ENCODE peak calls at places on chromosomes 13 and 19, in seven cellular contexts. G is NCI-H2029; X is stomach; H is esophagus muscularis mucosa; Z is activated naive CD4-positive, alpha-beta T cell; S is HT1080; M is COLO829. I is an unnamed sample.

GRCh38 chr13:106596287-106596937 is 28.5 kb upstream of the ARGLU1 start:
- DNase-seq in G (no peak), X (peak; percentile 63), H (no peak), Z (no peak), S (no peak), M (no peak), I (no peak)

GRCh38 chr13:19960673-19961015 is 2.1 kb downstream of the ZMYM2 start:
- DNase-seq in G (no peak), X (no peak), H (no peak), Z (no peak), S (no peak), M (no peak), I (no peak)

GRCh38 chr13:76350399-76350798 is 535.8 kb downstream of the KCTD12 start:
- DNase-seq in G (no peak), X (peak; percentile 52), H (no peak), Z (no peak), S (no peak), M (no peak), I (no peak)

GRCh38 chr13:49410477-49410876 is 33.4 kb downstream of the CAB39L start:
- DNase-seq in G (no peak), X (no peak), H (no peak), Z (no peak), S (no peak), M (no peak), I (no peak)

GRCh38 chr19:13872695-13873389 is 4.1 kb upstream of the NANOS3 start:
- DNase-seq in G (no peak), X (no peak), H (no peak), Z (no peak), S (no peak), M (no peak), I (peak; percentile 89)

GRCh38 chr13:111382411-111382810 is 62.0 kb downstream of the TEX29 start:
- DNase-seq in G (no peak), X (peak; percentile 9), H (no peak), Z (no peak), S (no peak), M (no peak), I (peak; percentile 29)

GRCh38 chr19:5880604-5881078 is 10.3 kb upstream of the FUT5 start:
- DNase-seq in G (peak; percentile 74), X (no peak), H (peak; percentile 95), Z (no peak), S (no peak), M (no peak), I (peak; percentile 42)

GRCh38 chr19:42412661-42413076 is 14.5 kb downstream of the LIPE start:
- DNase-seq in G (no peak), X (no peak), H (no peak), Z (no peak), S (no peak), M (no peak), I (no peak)

GRCh38 chr13:45564108-45564507 is 51.4 kb downstream of the ERICH6B start:
- DNase-seq in G (peak; percentile 57), X (no peak), H (no peak), Z (no peak), S (peak; percentile 64), M (peak; percentile 28), I (no peak)

I was measured in ecto neural progenitor cell.